ENCODE peak calls at places on chromosomes 2 and 18, in nine cellular contexts. T, X, E, M, Z, S, D, V and R are unnamed samples.

GRCh38 chr2:197804758-197805597 is 585 bp downstream of the PLCL1 start:
- DNase-seq in E (peak), Z (peak), T (peak), D (peak), M (peak), S (no peak), V (peak), X (no peak), R (peak)

GRCh38 chr2:20448246-20449046 is 1.6 kb downstream of the RHOB start:
- DNase-seq in S (peak), V (no peak), X (peak), D (peak), Z (no peak), E (peak), M (no peak), T (no peak), R (peak)

GRCh38 chr2:197286805-197287595 is 23.6 kb downstream of the ANKRD44 start:
- DNase-seq in M (no peak), Z (peak), V (peak), X (peak), S (no peak), E (peak), T (no peak), D (peak), R (peak)

GRCh38 chr2:217362710-217363109 is 502.8 kb upstream of the TNP1 start:
- DNase-seq in S (peak), E (no peak), T (no peak), X (no peak), D (no peak), M (no peak), V (no peak), Z (no peak), R (no peak)

GRCh38 chr18:76589309-76589708 is 94.3 kb upstream of the ZNF516 start:
- DNase-seq in D (no peak), M (no peak), Z (no peak), E (no peak), T (no peak), V (no peak), S (no peak), X (no peak), R (no peak)

GRCh38 chr18:75410611-75411010 is 16.9 kb downstream of the SMIM21 start:
- DNase-seq in E (no peak), Z (no peak), X (no peak), S (no peak), V (no peak), T (no peak), M (no peak), D (no peak), R (no peak)

GRCh38 chr18:25055076-25055475 is 296.9 kb downstream of the ZNF521 start:
- DNase-seq in X (no peak), S (no peak), D (peak), E (no peak), M (no peak), Z (no peak), T (no peak), V (no peak), R (no peak)

GRCh38 chr2:58634653-58635347 is 393.7 kb upstream of the FANCL start:
- DNase-seq in S (peak), V (no peak), E (no peak), Z (no peak), M (peak), D (peak), T (no peak), X (peak), R (peak)

GRCh38 chr2:168849610-168850009 is 40.6 kb downstream of the SPC25 start:
- DNase-seq in D (peak), V (no peak), E (no peak), Z (peak), S (peak), T (no peak), X (peak), M (peak), R (peak)

GRCh38 chr2:40584432-40584831 is 132.5 kb upstream of the SLC8A1 start:
- DNase-seq in D (peak), M (no peak), V (no peak), Z (no peak), X (no peak), T (no peak), S (no peak), E (no peak), R (peak)

GRCh38 chr2:119523959-119524694 is at the start of gene SCTR:
- DNase-seq in T (no peak), V (no peak), D (no peak), E (no peak), Z (peak), X (peak), M (peak), S (peak), R (no peak)

GRCh38 chr2:127565261-127566138 is 30.0 kb downstream of the MYO7B start:
- DNase-seq in X (no peak), T (no peak), E (no peak), Z (no peak), S (no peak), V (no peak), D (no peak), M (no peak), R (no peak)

GRCh38 chr2:108981846-108982245 is 7.2 kb downstream of the EDAR start:
- DNase-seq in T (no peak), E (no peak), S (no peak), V (no peak), X (no peak), Z (no peak), D (no peak), M (no peak), R (no peak)

GRCh38 chr2:79005211-79005610 is 20.3 kb upstream of the REG3G start:
- DNase-seq in V (no peak), Z (no peak), D (no peak), M (no peak), T (no peak), X (no peak), S (no peak), E (no peak), R (no peak)

GRCh38 chr2:171210864-171211431 is 50.3 kb upstream of the TLK1 start:
- DNase-seq in X (no peak), S (peak), D (no peak), E (no peak), V (peak), Z (no peak), T (no peak), M (peak), R (no peak)

GRCh38 chr2:108316194-108316880 is 27.6 kb downstream of the SULT1C2 start:
- DNase-seq in T (no peak), Z (no peak), M (peak), V (no peak), S (peak), D (no peak), X (no peak), E (no peak), R (no peak)

GRCh38 chr2:100482741-100483140 is 12.5 kb downstream of the NMS start:
- DNase-seq in E (no peak), M (peak), Z (no peak), S (peak), T (no peak), X (peak), V (peak), D (no peak), R (no peak)

GRCh38 chr2:182946949-182947348 is 80.5 kb upstream of the FRZB start:
- DNase-seq in E (no peak), Z (no peak), T (no peak), M (no peak), X (no peak), V (no peak), S (no peak), D (no peak), R (no peak)

GRCh38 chr2:101309211-101309700 is 755 bp upstream of the RNF149 start:
- DNase-seq in T (no peak), Z (no peak), V (no peak), S (no peak), D (no peak), X (no peak), E (no peak), M (no peak), R (no peak)

GRCh38 chr18:77065221-77065981 is 67.2 kb downstream of the MBP start:
- DNase-seq in T (no peak), V (no peak), X (peak), S (no peak), M (no peak), Z (no peak), D (peak), E (peak), R (peak)

GRCh38 chr2:130836501-130837174 is at the start of gene ARHGEF4:
- DNase-seq in X (peak), V (peak), T (no peak), Z (peak), D (peak), E (peak), M (peak), S (peak), R (no peak)

GRCh38 chr2:190181066-190181681 is 118.6 kb upstream of the MSTN start:
- DNase-seq in E (no peak), X (no peak), T (no peak), D (peak), Z (no peak), V (no peak), S (no peak), M (no peak), R (no peak)

GRCh38 chr2:122875091-122875651 is 1119.7 kb downstream of the TSN start:
- DNase-seq in T (no peak), X (no peak), S (peak), M (no peak), D (no peak), V (no peak), E (no peak), Z (no peak), R (no peak)

GRCh38 chr2:96773922-96774321 is 13.2 kb downstream of the CNNM4 start:
- DNase-seq in E (no peak), Z (no peak), X (no peak), D (no peak), V (peak), T (no peak), M (peak), S (peak), R (no peak)

GRCh38 chr2:231037731-231038482 is 584 bp downstream of the C2orf72 start:
- DNase-seq in D (peak), Z (peak), X (peak), S (no peak), V (no peak), M (peak), T (no peak), E (no peak), R (no peak)

GRCh38 chr2:238117199-238118154 is 17.3 kb downstream of the ESPNL start:
- DNase-seq in M (no peak), Z (no peak), T (no peak), X (no peak), V (no peak), S (no peak), E (no peak), D (peak), R (peak)

GRCh38 chr2:225725726-225726125 is 326.2 kb downstream of the NYAP2 start:
- DNase-seq in V (no peak), Z (no peak), E (no peak), X (no peak), D (no peak), M (no peak), T (no peak), S (no peak), R (no peak)

DNA sequence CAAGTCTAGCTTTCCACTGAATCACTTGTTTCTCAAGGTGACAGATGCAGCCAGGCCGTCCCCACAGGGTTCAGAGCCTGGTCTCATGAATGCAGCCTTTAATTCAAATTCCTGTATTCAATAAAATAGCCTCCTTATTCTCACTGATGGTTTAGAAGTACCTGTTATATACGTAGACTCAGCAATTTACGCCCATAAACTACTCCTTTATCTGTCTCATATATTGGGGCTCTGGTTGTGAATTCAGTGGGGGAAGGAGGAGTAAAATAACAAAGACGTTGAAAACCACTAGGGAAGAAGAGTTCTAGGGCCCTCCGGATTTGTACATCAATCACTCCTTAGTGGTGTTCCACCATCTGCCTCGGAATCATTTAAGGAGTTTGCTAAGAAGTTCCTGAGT is 1.7 kb downstream of the OBSL1 start:
- DNase-seq in E (no peak), S (no peak), D (no peak), T (no peak), M (no peak), Z (no peak), V (no peak), X (no peak), R (no peak)
- H3K4me3 ChIP-seq in E (no peak), S (no peak), D (peak), T (no peak), M (peak), Z (no peak), V (no peak), X (no peak), R (peak)

DNA sequence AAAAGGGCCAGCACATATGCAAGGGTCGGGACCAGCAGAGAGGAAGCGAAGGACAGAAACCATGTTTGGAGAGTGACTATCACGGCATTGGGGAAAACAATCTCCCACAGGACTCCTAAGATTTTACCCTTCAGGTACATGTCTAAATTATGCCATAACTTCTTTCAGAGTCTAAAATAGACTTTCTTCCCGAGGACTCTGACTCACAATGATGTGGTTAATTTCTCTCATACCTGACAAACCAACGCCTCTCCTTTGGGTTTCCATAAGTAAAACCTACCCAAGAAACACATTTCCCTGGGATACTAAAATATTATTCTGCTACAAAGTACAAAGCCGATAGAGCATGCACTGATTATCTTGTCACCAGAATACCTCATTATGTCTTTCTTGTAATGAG is 127.8 kb upstream of the NETO1 start:
- DNase-seq in E (no peak), X (no peak), M (no peak), S (no peak), Z (no peak), T (no peak), V (no peak), D (no peak), R (no peak)
- H3K27ac ChIP-seq in E (no peak), X (no peak), M (no peak), S (no peak), Z (no peak), T (no peak), V (no peak), D (no peak), R (no peak)

GRCh38 chr2:85771486-85771885 is 17.7 kb downstream of the ATOH8 start:
- DNase-seq in X (no peak), Z (no peak), V (no peak), E (no peak), T (no peak), D (peak), M (no peak), S (no peak), R (no peak)
- H3K4me3 ChIP-seq in X (no peak), Z (no peak), V (no peak), E (no peak), T (no peak), D (no peak), M (peak), S (no peak), R (no peak)

DNA sequence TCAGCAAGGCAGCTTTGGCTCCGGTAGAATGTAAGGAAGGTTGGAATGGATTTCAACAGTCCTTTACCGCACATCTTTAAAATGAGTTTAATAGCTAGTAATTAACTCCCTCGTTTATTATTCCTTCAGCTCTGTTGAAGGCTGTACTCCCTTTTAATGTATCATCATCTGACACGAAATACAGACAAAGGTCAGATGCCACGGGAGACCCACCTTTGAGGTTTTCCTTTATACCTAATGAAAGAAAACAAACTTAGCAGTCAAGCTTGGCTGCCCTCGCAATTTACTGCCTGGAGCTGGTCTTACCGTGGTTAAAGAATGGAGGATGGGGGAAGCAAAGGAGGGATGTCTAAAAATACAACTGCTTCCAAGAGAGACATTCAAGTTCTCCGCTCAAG is 1.1 kb downstream of the TMEM200C start:
- DNase-seq in E (no peak), Z (no peak), D (no peak), M (no peak), V (no peak), S (no peak), X (no peak), T (no peak), R (no peak)
- H3K27ac ChIP-seq in E (no peak), Z (no peak), D (no peak), M (no peak), V (no peak), S (no peak), X (no peak), T (no peak), R (no peak)

GRCh38 chr2:216034065-216034464 is 20.7 kb upstream of the MREG start:
- DNase-seq in D (peak), T (peak), V (peak), X (peak), S (peak), Z (peak), M (peak), E (peak), R (peak)

GRCh38 chr2:216029416-216030129 is 16.2 kb upstream of the MREG start:
- DNase-seq in X (no peak), S (no peak), Z (no peak), E (no peak), T (no peak), M (no peak), D (peak), V (no peak), R (peak)

GRCh38 chr2:216030210-216030609 is 16.9 kb upstream of the MREG start:
- DNase-seq in V (no peak), D (no peak), T (no peak), X (no peak), E (no peak), Z (no peak), M (no peak), S (no peak), R (no peak)

GRCh38 chr2:216031960-216032689 is 18.8 kb upstream of the MREG start:
- DNase-seq in V (no peak), D (peak), Z (no peak), S (no peak), T (no peak), E (no peak), X (no peak), M (no peak), R (peak)

GRCh38 chr2:216033403-216033802 is 20.1 kb upstream of the MREG start:
- DNase-seq in Z (no peak), M (no peak), X (no peak), V (no peak), T (no peak), S (no peak), D (no peak), E (no peak), R (no peak)
- H3K4me3 ChIP-seq in Z (no peak), M (no peak), X (no peak), V (no peak), T (no peak), S (no peak), D (no peak), E (no peak), R (no peak)

GRCh38 chr2:222982010-222982908 is 69.7 kb upstream of the KCNE4 start:
- DNase-seq in S (peak), Z (peak), X (peak), D (peak), M (peak), E (peak), T (no peak), V (peak), R (peak)
- H3K27ac ChIP-seq in S (no peak), Z (no peak), X (peak), D (peak), M (no peak), E (no peak), T (no peak), V (no peak), R (no peak)

GRCh38 chr2:234679151-234679765 is 182.4 kb upstream of the ARL4C start:
- DNase-seq in Z (no peak), X (no peak), M (no peak), V (no peak), D (peak), E (no peak), S (no peak), T (no peak), R (no peak)
- H3K4me3 ChIP-seq in Z (no peak), X (no peak), M (no peak), V (no peak), D (peak), E (no peak), S (no peak), T (no peak), R (peak)

GRCh38 chr2:177275671-177276070 is 11.1 kb upstream of the NFE2L2 start:
- DNase-seq in S (no peak), T (no peak), Z (no peak), V (no peak), D (peak), M (no peak), E (no peak), X (peak), R (peak)
- H3K27ac ChIP-seq in S (no peak), T (no peak), Z (no peak), V (no peak), D (peak), M (no peak), E (peak), X (peak), R (no peak)

GRCh38 chr2:173962583-173963110 is 2.5 kb downstream of the SP3 start:
- DNase-seq in V (peak), Z (no peak), X (no peak), D (no peak), T (no peak), E (no peak), S (no peak), M (no peak), R (no peak)
- H3K4me3 ChIP-seq in V (peak), Z (peak), X (peak), D (peak), T (peak), E (peak), S (peak), M (peak), R (peak)

DNA sequence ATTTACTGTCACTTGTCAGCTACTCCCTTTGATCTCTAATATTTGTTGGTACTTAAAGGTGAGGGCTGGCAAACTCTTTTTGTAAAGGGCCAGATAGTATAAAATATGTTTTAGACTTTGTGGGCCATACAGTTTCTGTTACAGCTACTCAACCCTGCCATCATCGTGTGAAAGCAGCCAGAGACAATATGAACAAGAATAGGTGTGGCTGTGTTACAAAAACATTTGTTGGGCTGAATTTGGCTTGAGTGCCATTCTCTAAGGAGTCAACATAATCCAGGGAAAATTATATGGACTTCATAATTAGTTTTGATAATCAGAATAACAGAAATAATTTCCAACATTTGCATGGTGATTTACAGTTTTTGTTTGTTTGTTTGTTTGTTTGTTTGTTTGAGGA is 190.6 kb downstream of the LTBP1 start:
- DNase-seq in X (no peak), T (no peak), S (no peak), V (no peak), Z (no peak), E (no peak), M (no peak), D (peak), R (peak)
- H3K27ac ChIP-seq in X (no peak), T (no peak), S (no peak), V (no peak), Z (no peak), E (peak), M (no peak), D (peak), R (no peak)